ENCODE peak calls at places on chromosomes 5 and 9, in six cellular contexts. I is body of pancreas, M is MM.1S, F is cardiac muscle cell, X is heart left ventricle, R is kidney. W is an unnamed sample.

GRCh38 chr9:10232352-10232930 is 380.4 kb downstream of the PTPRD start:
- DNase-seq in I (no peak), X (no peak), R (no peak), M (no peak), F (peak; percentile 21), W (no peak)

GRCh38 chr5:138465288-138466057 is at the start of gene EGR1:
- DNase-seq in I (peak; percentile 97), F (peak; percentile 96), M (peak; percentile 86), X (peak; percentile 96), R (peak; percentile 98), W (peak; percentile 97)

GRCh38 chr9:113446323-113446740 is 17.2 kb upstream of the RGS3 start:
- DNase-seq in M (peak; percentile 31), F (peak; percentile 73), I (peak; percentile 12), R (no peak), X (no peak), W (no peak)

GRCh38 chr9:19232117-19232829 is 1.8 kb downstream of the DENND4C start:
- DNase-seq in R (no peak), I (no peak), F (no peak), X (no peak), M (no peak), W (no peak)

GRCh38 chr9:129458155-129458661 is 162.7 kb downstream of the C9orf50 start:
- DNase-seq in M (peak; percentile 64), I (no peak), X (no peak), R (peak; percentile 83), F (no peak), W (no peak)

GRCh38 chr9:93268551-93269314 is 84.8 kb downstream of the WNK2 start:
- DNase-seq in F (no peak), X (no peak), M (peak; percentile 95), I (peak; percentile 95), R (peak; percentile 62), W (peak; percentile 38)

GRCh38 chr5:10601246-10602030 is 37.6 kb downstream of the ANKRD33B start:
- DNase-seq in X (peak; percentile 88), I (peak; percentile 60), M (peak; percentile 59), F (peak; percentile 93), R (peak; percentile 95), W (peak; percentile 89)

GRCh38 chr9:80932181-80932580 is 757.2 kb downstream of the TLE1 start:
- DNase-seq in M (no peak), F (no peak), I (no peak), R (no peak), X (no peak), W (no peak)

GRCh38 chr5:1435369-1435768 is 9.9 kb downstream of the SLC6A3 start:
- DNase-seq in I (no peak), R (no peak), X (no peak), F (no peak), M (no peak), W (peak; percentile 35)

GRCh38 chr9:89879711-89880110 is 274.9 kb downstream of the GADD45G start:
- DNase-seq in I (no peak), X (peak; percentile 65), F (no peak), M (no peak), R (no peak), W (peak; percentile 63)

GRCh38 chr9:77488439-77489126 is 159.5 kb downstream of the GNA14 start:
- DNase-seq in F (peak; percentile 50), I (no peak), M (peak; percentile 11), R (no peak), X (no peak), W (no peak)

GRCh38 chr9:137977572-137978261 is 100.1 kb downstream of the CACNA1B start:
- DNase-seq in F (no peak), R (no peak), I (no peak), X (peak; percentile 35), M (no peak), W (no peak)

GRCh38 chr9:2336055-2336454 is 285.5 kb upstream of the VLDLR start:
- DNase-seq in I (peak; percentile 31), F (peak; percentile 40), R (no peak), X (no peak), M (no peak), W (no peak)

GRCh38 chr5:16588434-16589214 is 28.2 kb downstream of the RETREG1 start:
- DNase-seq in I (no peak), M (no peak), X (no peak), F (no peak), R (no peak), W (no peak)

GRCh38 chr9:114384836-114385411 is 2.9 kb downstream of the AKNA start:
- DNase-seq in X (no peak), M (peak; percentile 29), I (no peak), R (no peak), F (no peak), W (no peak)

GRCh38 chr9:37944671-37945481 is 40.9 kb upstream of the SLC25A51 start:
- DNase-seq in F (peak; percentile 44), M (no peak), X (peak; percentile 34), R (no peak), I (no peak), W (no peak)

GRCh38 chr5:161544350-161544765 is 2.2 kb downstream of the GABRB2 start:
- DNase-seq in R (no peak), X (no peak), F (peak; percentile 64), I (peak; percentile 39), M (peak; percentile 63), W (no peak)

GRCh38 chr9:135526089-135526729 is 5.0 kb downstream of the LCN1 start:
- DNase-seq in X (peak; percentile 14), M (no peak), I (no peak), F (no peak), R (no peak), W (no peak)

GRCh38 chr5:132309679-132310078 is 15.5 kb downstream of the SLC22A4 start:
- DNase-seq in I (no peak), F (no peak), X (no peak), M (no peak), R (no peak), W (no peak)

GRCh38 chr9:110578575-110578895 is 1.0 kb downstream of the SVEP1 start:
- DNase-seq in F (no peak), R (no peak), I (no peak), M (no peak), X (no peak), W (no peak)
- H3K4me3 ChIP-seq in F (peak overlapping the region; percentile 69), R (peak overlapping the region; percentile 50), I (no peak overlapping the region), M (no peak overlapping the region), X (peak overlapping the region; percentile 72), W (peak overlapping the region; percentile 70)

GRCh38 chr9:102842421-102842820 is 152.7 kb upstream of the CYLC2 start:
- DNase-seq in X (no peak), R (no peak), M (no peak), F (no peak), I (no peak), W (no peak)

GRCh38 chr9:102844754-102845153 is 150.4 kb upstream of the CYLC2 start:
- DNase-seq in I (no peak), F (no peak), R (no peak), M (no peak), X (no peak), W (no peak)

GRCh38 chr9:102845847-102846246 is 149.3 kb upstream of the CYLC2 start:
- DNase-seq in X (no peak), R (no peak), F (no peak), M (no peak), I (no peak), W (no peak)

GRCh38 chr9:102840356-102840755 is 154.8 kb upstream of the CYLC2 start:
- DNase-seq in X (no peak), M (no peak), F (no peak), R (no peak), I (no peak), W (no peak)

DNA sequence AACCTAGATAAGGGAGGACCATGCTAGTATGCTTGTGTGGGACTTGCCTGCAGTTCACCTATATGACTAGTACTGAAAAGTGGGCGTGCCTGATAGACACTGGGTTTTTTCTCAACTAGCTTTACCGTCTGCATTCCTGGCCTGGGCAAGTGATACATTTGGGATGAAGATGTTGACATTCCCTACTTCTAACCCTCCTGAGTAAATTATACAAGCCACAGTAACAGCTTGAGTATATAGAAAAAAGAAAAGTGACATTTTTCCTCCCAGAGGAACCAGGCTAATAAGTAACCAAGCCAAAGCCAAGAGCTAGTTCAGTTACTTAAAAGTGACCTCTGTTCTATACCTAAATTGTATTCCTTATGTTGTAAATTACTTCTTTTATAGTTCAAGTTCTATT is 153.8 kb upstream of the CYLC2 start:
- DNase-seq in R (no peak), I (no peak), F (no peak), M (no peak), X (no peak), W (no peak)
- H3K9me3 ChIP-seq in R (no peaks in the 10 kb centered on the region), I (no peaks in the 10 kb centered on the region), F (no peaks in the 10 kb centered on the region), M (no peaks in the 10 kb centered on the region), X (no peaks in the 10 kb centered on the region), W (no peaks in the 10 kb centered on the region)

GRCh38 chr5:79236970-79237734 is 1.2 kb downstream of the JMY start:
- DNase-seq in M (peak; percentile 64), X (peak; percentile 69), F (peak; percentile 43), I (peak; percentile 61), R (peak; percentile 82), W (peak; percentile 57)

GRCh38 chr5:79240561-79240960 is 4.6 kb downstream of the JMY start:
- DNase-seq in M (no peak), I (no peak), F (no peak), X (no peak), R (no peak), W (no peak)

GRCh38 chr5:79235578-79236363 is at the start of gene JMY:
- DNase-seq in F (peak; percentile 87), R (peak; percentile 95), I (peak; percentile 91), M (peak; percentile 91), X (peak; percentile 92), W (peak; percentile 95)

GRCh38 chr5:79236364-79236969 is 536 bp downstream of the JMY start:
- DNase-seq in I (no peak), M (peak; percentile 12), F (peak; percentile 31), X (peak; percentile 67), R (peak; percentile 83), W (peak; percentile 52)

GRCh38 chr5:79237735-79238560 is 2.0 kb downstream of the JMY start:
- DNase-seq in F (peak; percentile 9), M (no peak), I (no peak), R (no peak), X (no peak), W (no peak)
- H3K27ac ChIP-seq in F (no peak overlapping the region), M (peak overlapping the region; percentile 87), I (peak overlapping the region; percentile 97), R (peak overlapping the region; percentile 97), X (peak overlapping the region; percentile 98), W (no peak overlapping the region)

GRCh38 chr9:5499889-5500398 is 10.4 kb upstream of the PDCD1LG2 start:
- DNase-seq in X (no peak), F (peak; percentile 84), R (no peak), M (no peak), I (peak; percentile 33), W (no peak)

GRCh38 chr9:5502553-5502952 is 7.8 kb upstream of the PDCD1LG2 start:
- DNase-seq in F (no peak), X (no peak), M (no peak), R (no peak), I (no peak), W (no peak)

GRCh38 chr9:5493597-5494511 is 16.5 kb upstream of the PDCD1LG2 start:
- DNase-seq in M (peak; percentile 89), F (peak; percentile 78), R (no peak), X (no peak), I (peak; percentile 62), W (peak; percentile 73)

GRCh38 chr9:5500441-5501235 is 9.7 kb upstream of the PDCD1LG2 start:
- DNase-seq in R (no peak), X (peak; percentile 69), M (no peak), I (peak; percentile 20), F (peak; percentile 95), W (no peak)

DNA sequence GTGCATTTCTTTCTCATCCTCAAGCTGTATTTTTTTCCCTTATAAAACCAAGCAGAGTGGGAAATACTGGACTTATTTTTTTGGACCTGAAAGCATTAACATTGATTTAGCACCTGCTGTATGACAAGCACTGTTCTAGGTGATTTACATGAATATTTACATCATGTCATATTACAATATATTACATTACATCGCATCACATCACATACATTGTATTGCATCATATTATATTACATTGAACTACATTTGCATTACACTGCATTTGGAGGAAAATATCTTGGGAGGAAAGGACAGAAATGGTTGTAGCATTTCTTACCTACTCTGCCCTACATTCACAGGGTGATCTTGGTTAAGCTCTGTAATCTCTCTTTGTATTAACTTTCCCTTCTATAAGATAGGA is 11.2 kb upstream of the PDCD1LG2 start:
- DNase-seq in M (no peak), R (no peak), X (no peak), I (no peak), F (no peak), W (no peak)
- H3K4me3 ChIP-seq in M (no peak overlapping the region), R (no peak overlapping the region), X (no peak overlapping the region), I (no peak overlapping the region), F (no peak overlapping the region), W (no peak overlapping the region)